ENCODE peak calls at places on chromosomes 6 and 20, in nine cellular contexts. V, O, P, T, X, C, U, L and E are unnamed samples.

GRCh38 chr6:106512048-106512957 is 117.0 kb downstream of the RTN4IP1 start:
- DNase-seq in V (no peak), O (peak; percentile 62), P (no peak), T (peak; percentile 55), X (peak; percentile 61), C (peak; percentile 26), U (peak; percentile 61), L (peak; percentile 70), E (peak; percentile 58)

GRCh38 chr6:7644394-7644793 is 54.4 kb downstream of the SNRNP48 start:
- DNase-seq in V (no peak), O (peak; percentile 92), P (no peak), T (no peak), X (no peak), C (no peak), U (no peak), L (no peak), E (peak; percentile 92)

GRCh38 chr6:47727391-47727790 is 29.0 kb downstream of the ADGRF4 start:
- DNase-seq in V (no peak), O (no peak), P (no peak), T (no peak), X (no peak), C (no peak), U (no peak), L (no peak), E (no peak)

GRCh38 chr20:53794529-53795115 is 201.0 kb upstream of the ZNF217 start:
- DNase-seq in V (peak; percentile 47), O (no peak), P (no peak), T (no peak), X (peak; percentile 24), C (no peak), U (no peak), L (no peak), E (no peak)

GRCh38 chr20:13302647-13303425 is 81.8 kb downstream of the ISM1 start:
- DNase-seq in V (no peak), O (peak; percentile 51), P (no peak), T (peak; percentile 53), X (peak; percentile 5), C (peak; percentile 30), U (peak; percentile 61), L (no peak), E (peak; percentile 73)

GRCh38 chr20:32535316-32535952 is 49.7 kb downstream of the NOL4L start:
- DNase-seq in V (no peak), O (no peak), P (no peak), T (no peak), X (no peak), C (no peak), U (no peak), L (no peak), E (no peak)

GRCh38 chr20:16423311-16424212 is 149.7 kb downstream of the KIF16B start:
- DNase-seq in V (peak; percentile 36), O (no peak), P (no peak), T (no peak), X (no peak), C (no peak), U (no peak), L (no peak), E (no peak)

GRCh38 chr20:22805219-22805618 is 220.8 kb upstream of the FOXA2 start:
- DNase-seq in V (peak; percentile 74), O (peak; percentile 89), P (peak; percentile 70), T (peak; percentile 40), X (peak; percentile 63), C (no peak), U (no peak), L (peak; percentile 29), E (peak; percentile 33)

GRCh38 chr6:1729133-1729751 is 119.5 kb downstream of the FOXC1 start:
- DNase-seq in V (no peak), O (peak; percentile 96), P (no peak), T (no peak), X (no peak), C (no peak), U (no peak), L (no peak), E (no peak)

GRCh38 chr6:140744648-140745320 is 1370.3 kb upstream of the CITED2 start:
- DNase-seq in V (peak; percentile 69), O (peak; percentile 76), P (no peak), T (no peak), X (peak; percentile 76), C (no peak), U (no peak), L (no peak), E (peak; percentile 67)

GRCh38 chr6:27837636-27838512 is 74.3 kb downstream of the OR2B2 start:
- DNase-seq in V (peak; percentile 100), O (peak; percentile 98), P (peak; percentile 98), T (peak; percentile 92), X (peak; percentile 99), C (peak; percentile 71), U (peak; percentile 84), L (peak; percentile 59), E (peak; percentile 99)

GRCh38 chr20:54475334-54476287 is at the start of gene DOK5:
- DNase-seq in V (peak; percentile 12), O (no peak), P (no peak), T (peak; percentile 64), X (peak; percentile 19), C (peak; percentile 31), U (peak; percentile 24), L (peak; percentile 53), E (no peak)

GRCh38 chr6:17179246-17180073 is 77.6 kb downstream of the STMND1 start:
- DNase-seq in V (peak; percentile 68), O (peak; percentile 84), P (no peak), T (no peak), X (peak; percentile 50), C (no peak), U (no peak), L (no peak), E (peak; percentile 41)

GRCh38 chr20:15475483-15475882 is 1097.8 kb downstream of the KIF16B start:
- DNase-seq in V (no peak), O (peak; percentile 60), P (no peak), T (no peak), X (no peak), C (no peak), U (peak; percentile 23), L (no peak), E (peak; percentile 24)

GRCh38 chr6:105015482-105015881 is 58.6 kb downstream of the LIN28B start:
- DNase-seq in V (peak; percentile 61), O (no peak), P (peak; percentile 45), T (no peak), X (peak; percentile 67), C (no peak), U (no peak), L (no peak), E (peak; percentile 15)

GRCh38 chr6:45422541-45423110 is 44.9 kb upstream of the SUPT3H start:
- DNase-seq in V (peak; percentile 55), O (peak; percentile 56), P (no peak), T (peak; percentile 68), X (no peak), C (no peak), U (peak; percentile 56), L (peak; percentile 37), E (peak; percentile 44)

GRCh38 chr6:143432588-143432987 is 17.9 kb downstream of the ADAT2 start:
- DNase-seq in V (no peak), O (no peak), P (no peak), T (no peak), X (no peak), C (no peak), U (no peak), L (no peak), E (no peak)

GRCh38 chr20:40683221-40683893 is 5.7 kb downstream of the MAFB start:
- DNase-seq in V (no peak), O (peak; percentile 70), P (no peak), T (peak; percentile 47), X (peak; percentile 43), C (no peak), U (no peak), L (peak; percentile 47), E (no peak)

GRCh38 chr6:107800564-107801164 is 23.4 kb downstream of the SCML4 start:
- DNase-seq in V (no peak), O (peak; percentile 49), P (no peak), T (no peak), X (no peak), C (no peak), U (no peak), L (no peak), E (no peak)
- TF ChIP-seq CTCF in V (peak; percentile 27), O (peak; percentile 69), P (no peak), T (peak; percentile 58), X (peak; percentile 45), C (no peak), U (peak; percentile 21), L (no peak), E (peak; percentile 33)

DNA sequence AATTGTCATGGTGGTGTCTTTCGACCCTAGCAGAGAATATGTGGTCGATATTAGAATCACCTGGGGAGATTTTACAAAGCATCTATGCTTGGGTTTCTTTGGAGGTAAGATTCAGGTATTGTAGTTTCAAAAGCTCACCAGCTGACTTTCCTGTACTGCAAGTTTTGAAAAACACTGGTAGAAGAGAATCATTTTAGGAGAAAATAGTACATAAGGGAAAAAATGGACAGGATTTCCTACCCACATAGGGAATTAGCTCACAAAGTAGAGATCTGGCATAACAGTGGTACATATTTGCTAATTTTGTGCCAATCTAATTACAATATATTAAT is 27.4 kb upstream of the ABT1 start:
- DNase-seq in V (no peak), O (peak; percentile 20), P (no peak), T (no peak), X (no peak), C (no peak), U (no peak), L (no peak), E (no peak)
- TF ChIP-seq CTCF in V (no peak), O (no peak), P (no peak), T (no peak), X (no peak), C (peak; percentile 8), U (no peak), L (no peak), E (no peak)

DNA sequence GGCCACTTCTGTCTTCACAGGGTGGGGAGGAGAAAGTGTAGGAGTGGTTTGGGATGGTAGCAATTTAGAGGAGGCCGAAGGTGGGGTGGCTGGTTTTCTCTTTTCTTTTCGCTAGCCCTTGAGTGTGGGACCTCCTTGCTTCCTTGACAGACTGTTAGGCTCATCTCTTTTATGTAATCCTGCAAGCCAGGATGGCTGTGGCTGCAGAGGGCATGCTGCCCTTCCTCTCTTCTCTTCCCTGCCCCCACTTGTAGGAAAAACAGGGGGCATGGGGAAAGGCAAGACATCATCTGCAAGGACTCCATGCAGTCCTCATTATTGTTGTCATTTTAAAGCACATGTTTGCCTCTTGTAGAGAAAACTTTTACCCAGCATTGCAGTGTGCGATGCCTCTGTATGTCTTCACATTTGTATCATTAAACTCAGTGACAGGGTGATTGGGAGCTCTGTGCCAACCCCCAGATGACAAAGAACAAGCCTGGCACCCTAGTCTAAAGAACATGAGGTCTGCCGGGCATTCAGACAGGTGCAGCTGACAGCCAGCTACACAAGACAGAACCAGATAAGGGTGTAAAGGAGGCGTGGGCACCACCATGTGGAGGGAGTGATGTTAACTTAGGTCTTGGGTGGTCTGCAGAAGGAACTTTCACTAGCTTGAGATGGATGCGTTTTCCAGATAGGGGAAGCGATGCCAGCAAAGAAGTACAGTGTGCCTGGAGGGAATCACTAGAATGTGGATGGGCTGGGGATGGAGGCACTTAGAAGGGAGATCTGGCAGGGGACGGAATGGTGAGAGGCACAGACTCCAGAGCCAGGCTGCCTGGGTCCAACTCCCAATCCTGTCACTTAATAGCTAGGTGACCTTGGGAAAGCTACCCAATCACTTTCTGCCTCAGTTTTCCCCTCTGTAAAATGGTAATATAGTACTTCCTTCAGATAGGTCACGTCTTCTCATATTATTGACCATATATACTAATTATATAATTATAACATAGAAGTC is 207.6 kb downstream of the TBC1D7 start:
- DNase-seq in V (no peak), O (no peak), P (no peak), T (no peak), X (no peak), C (no peak), U (peak; percentile 26), L (no peak), E (no peak)
- TF ChIP-seq CTCF in V (no peak), O (no peak), P (no peak), T (peak; percentile 45), X (no peak), C (no peak), U (no peak), L (no peak), E (no peak)

GRCh38 chr20:35621560-35621946 is 5.9 kb downstream of the SPAG4 start:
- DNase-seq in V (no peak), O (no peak), P (no peak), T (no peak), X (no peak), C (no peak), U (no peak), L (no peak), E (no peak)
- TF ChIP-seq CTCF in V (no peak), O (no peak), P (no peak), T (peak; percentile 49), X (peak; percentile 11), C (peak; percentile 22), U (peak; percentile 19), L (no peak), E (peak; percentile 32)